ENCODE peak calls at places on chromosomes 13 and 19, in ten cellular contexts. O is body of pancreas, P is GM06990, B is HCT116, W is mesendoderm, U is endodermal cell, S is psoas muscle, R is tibial nerve, C is right atrium auricular region, M is K562. N is an unnamed sample. For H3K36me3 and H3K27me3, the result is how much of the 10 kb centered on the place peaks cover.

GRCh38 chr19:4425531-4425930 is 23.1 kb downstream of the CHAF1A start:
- DNase-seq in O (no peak), P (no peak), B (no peak), W (no peak), U (no peak), S (no peak), R (no peak), C (no peak), M (no peak), N (no peak)

GRCh38 chr19:17749912-17750317 is 1.4 kb upstream of the FCHO1 start:
- DNase-seq in O (no peak), P (no peak), B (no peak), W (no peak), U (no peak), S (no peak), R (no peak), C (no peak), M (peak), N (no peak)

GRCh38 chr13:84500016-84500415 is 617.7 kb upstream of the SLITRK1 start:
- DNase-seq in O (no peak), P (no peak), B (no peak), W (no peak), U (no peak), S (no peak), R (no peak), C (no peak), M (no peak), N (no peak)

GRCh38 chr13:109989686-109990085 is 203.3 kb upstream of the IRS2 start:
- DNase-seq in O (no peak), P (no peak), B (no peak), W (no peak), U (peak), S (no peak), R (no peak), C (peak), M (no peak), N (no peak)

GRCh38 chr19:38506723-38507550 is 73.4 kb downstream of the RYR1 start:
- DNase-seq in O (peak), P (peak), B (peak), W (peak), U (peak), S (peak), R (peak), C (peak), M (peak), N (peak)

GRCh38 chr19:16676101-16676798 is 15.3 kb downstream of the TMEM38A start:
- DNase-seq in O (no peak), P (no peak), B (no peak), W (no peak), U (no peak), S (no peak), R (no peak), C (no peak), M (no peak), N (no peak)

GRCh38 chr19:46030861-46031550 is 8.2 kb upstream of the PGLYRP1 start:
- DNase-seq in O (no peak), P (no peak), B (no peak), W (no peak), U (peak), S (no peak), R (no peak), C (peak), M (no peak), N (no peak)

GRCh38 chr13:100506600-100507422 is 81.8 kb downstream of the GGACT start:
- DNase-seq in O (no peak), P (no peak), B (no peak), W (no peak), U (no peak), S (no peak), R (no peak), C (no peak), M (no peak), N (no peak)

GRCh38 chr13:44263920-44264610 is 109.6 kb upstream of the SERP2 start:
- DNase-seq in O (no peak), P (no peak), B (no peak), W (no peak), U (no peak), S (no peak), R (no peak), C (no peak), M (no peak), N (no peak)

GRCh38 chr13:105774739-105775460 is 760.6 kb downstream of the EFNB2 start:
- DNase-seq in O (peak), P (no peak), B (peak), W (peak), U (peak), S (no peak), R (no peak), C (no peak), M (no peak), N (no peak)

GRCh38 chr13:45447050-45447661 is 17.6 kb upstream of the COG3 start:
- DNase-seq in O (peak), P (no peak), B (no peak), W (no peak), U (peak), S (no peak), R (no peak), C (no peak), M (no peak), N (no peak)

GRCh38 chr19:44847144-44848035 is 1.3 kb downstream of the NECTIN2 start:
- DNase-seq in O (peak), P (no peak), B (peak), W (peak), U (peak), S (peak), R (peak), C (peak), M (peak), N (no peak)

GRCh38 chr19:45745606-45746005 is 12.4 kb downstream of the MEIOSIN start:
- DNase-seq in O (no peak), P (no peak), B (no peak), W (no peak), U (no peak), S (no peak), R (no peak), C (no peak), M (no peak), N (no peak)

GRCh38 chr19:54325194-54325621 is 12.2 kb upstream of the LILRA5 start:
- DNase-seq in O (peak), P (peak), B (peak), W (peak), U (peak), S (no peak), R (peak), C (no peak), M (peak), N (peak)

GRCh38 chr19:33868821-33869412 is 72.2 kb downstream of the KCTD15 start:
- DNase-seq in O (peak), P (no peak), B (no peak), W (peak), U (peak), S (peak), R (no peak), C (no peak), M (no peak), N (no peak)

GRCh38 chr13:79512950-79513349 is 32.0 kb downstream of the NDFIP2 start:
- DNase-seq in O (peak), P (no peak), B (no peak), W (no peak), U (no peak), S (no peak), R (no peak), C (no peak), M (no peak), N (no peak)

GRCh38 chr19:52941941-52942370 is 18.7 kb upstream of the ZNF888 start:
- DNase-seq in O (peak), P (no peak), B (no peak), W (peak), U (peak), S (peak), R (peak), C (no peak), M (peak), N (no peak)

GRCh38 chr13:85666356-85666755 is 132.9 kb downstream of the SLITRK6 start:
- DNase-seq in O (no peak), P (no peak), B (no peak), W (peak), U (peak), S (no peak), R (no peak), C (no peak), M (no peak), N (no peak)

GRCh38 chr13:60509601-60510386 is 112.8 kb downstream of the TDRD3 start:
- DNase-seq in O (no peak), P (no peak), B (no peak), W (no peak), U (no peak), S (no peak), R (no peak), C (no peak), M (no peak), N (no peak)

GRCh38 chr13:94419304-94419943 is 60.1 kb downstream of the DCT start:
- DNase-seq in O (no peak), P (peak), B (no peak), W (no peak), U (no peak), S (no peak), R (no peak), C (no peak), M (peak), N (no peak)

DNA sequence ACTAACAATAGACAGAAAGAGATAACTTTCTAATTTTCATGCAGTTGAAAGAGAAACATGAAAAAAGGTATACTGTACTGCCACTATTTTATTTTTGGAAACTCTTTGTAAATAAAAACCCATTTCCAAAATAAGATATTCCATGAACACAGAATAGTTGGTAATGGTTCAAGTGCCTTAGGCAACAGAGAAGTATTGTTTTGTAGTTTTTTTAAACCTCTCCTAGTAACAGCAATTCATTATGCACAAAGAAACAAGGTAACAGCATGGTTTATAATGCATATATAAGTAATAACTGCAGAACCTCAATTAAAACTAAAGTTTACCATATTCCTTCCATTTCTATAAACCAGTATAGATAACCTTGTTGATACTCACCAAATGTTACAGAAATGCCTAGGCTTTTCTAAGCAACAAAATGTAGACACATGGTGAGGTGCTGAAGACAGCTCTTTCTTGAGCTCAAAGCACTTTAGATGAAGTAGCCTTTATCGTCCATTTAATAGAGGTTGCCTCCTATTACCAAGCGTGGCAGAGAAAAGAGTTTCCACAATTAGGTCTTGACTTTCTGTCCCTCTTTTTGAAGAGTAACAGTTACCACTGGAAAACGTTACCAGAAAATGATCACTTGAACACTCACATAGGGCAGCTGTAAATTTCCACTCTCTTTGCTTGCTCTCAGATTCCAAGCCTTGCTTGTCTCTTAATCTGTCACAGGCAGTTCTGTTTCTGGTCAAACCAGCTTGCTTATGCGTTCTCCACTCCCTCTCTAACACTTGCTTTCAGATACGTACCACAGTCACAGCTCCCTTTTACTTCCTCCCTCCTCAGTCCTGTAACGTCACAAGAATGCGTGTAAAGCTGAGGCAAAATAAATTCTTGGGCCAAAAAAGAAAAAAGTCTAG is 42.9 kb downstream of the CAB39L start:
- DNase-seq in O (peak), P (no peak), B (no peak), W (peak), U (no peak), S (no peak), R (peak), C (no peak), M (peak), N (no peak)
- H3K4me3 ChIP-seq in O (peak), P (no peak), B (no peak), W (no peak), U (no peak), S (peak), R (peak), C (peak), M (peak), N (no peak)

DNA sequence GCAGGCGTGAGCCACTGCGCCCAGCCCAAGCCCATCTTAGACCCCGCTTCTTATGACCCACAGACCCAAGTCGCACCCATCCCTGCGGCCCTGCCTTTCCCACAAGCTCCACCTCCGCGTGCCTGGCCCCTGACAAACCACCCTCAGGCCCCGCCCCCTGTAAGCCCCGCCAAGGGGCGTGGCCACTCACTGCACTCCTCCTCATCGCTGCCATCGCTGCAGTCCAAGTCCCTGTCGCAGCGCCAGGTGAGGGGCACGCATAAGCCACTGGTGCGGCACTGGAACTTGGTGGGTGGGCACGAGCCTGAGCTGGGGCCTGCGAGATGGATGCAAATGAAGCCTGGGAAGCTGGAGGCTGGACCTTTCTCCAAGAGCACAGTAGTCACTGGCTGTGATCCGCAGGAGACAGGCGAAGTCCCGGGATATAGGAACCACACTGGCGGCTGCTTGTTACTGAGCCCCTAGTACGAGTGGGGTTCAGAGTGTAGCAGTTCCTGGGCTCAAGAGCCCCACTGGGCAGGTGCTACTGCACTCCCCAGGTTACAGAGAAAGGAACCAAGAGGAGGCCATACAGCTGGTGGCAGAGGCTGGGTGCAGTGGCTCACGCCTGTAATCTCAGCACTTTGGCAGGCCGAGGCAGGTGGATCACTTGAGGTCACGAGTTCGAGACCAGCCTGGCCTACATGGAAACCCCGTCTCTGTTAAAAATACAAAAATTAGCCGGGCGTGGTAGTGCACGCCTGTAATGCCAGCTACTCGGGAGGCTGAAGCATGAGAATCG is 3.1 kb downstream of the CD320 start:
- DNase-seq in O (peak), P (no peak), B (peak), W (peak), U (peak), S (no peak), R (peak), C (peak), M (peak), N (no peak)
- H3K36me3 ChIP-seq in O (under half), P (under half), B (under half), W (under half), U (under half), S (under half), R (under half), C (under half), M (under half), N (under half)

GRCh38 chr19:41518141-41518540 is 57.8 kb upstream of the CEACAM21 start:
- DNase-seq in O (no peak), P (no peak), B (no peak), W (no peak), U (no peak), S (no peak), R (no peak), C (no peak), M (no peak), N (no peak)
- H3K27me3 ChIP-seq in O (under half), P (under half), B (half or more), W (under half), U (half or more), S (under half), R (under half), C (under half), M (under half), N (under half)

GRCh38 chr19:58380037-58380735 is 644 bp downstream of the ZNF837 start:
- DNase-seq in O (no peak), P (no peak), B (no peak), W (no peak), U (no peak), S (no peak), R (no peak), C (no peak), M (no peak), N (no peak)

GRCh38 chr19:58381460-58382220 is 810 bp upstream of the ZNF837 start:
- DNase-seq in O (no peak), P (no peak), B (no peak), W (no peak), U (peak), S (no peak), R (no peak), C (no peak), M (no peak), N (no peak)

GRCh38 chr19:58382997-58383603 is 2.3 kb upstream of the ZNF837 start:
- DNase-seq in O (no peak), P (no peak), B (no peak), W (no peak), U (peak), S (no peak), R (no peak), C (no peak), M (no peak), N (no peak)

GRCh38 chr19:58380736-58381459 is at the start of gene ZNF837:
- DNase-seq in O (peak), P (peak), B (peak), W (peak), U (peak), S (peak), R (peak), C (peak), M (peak), N (peak)

DNA sequence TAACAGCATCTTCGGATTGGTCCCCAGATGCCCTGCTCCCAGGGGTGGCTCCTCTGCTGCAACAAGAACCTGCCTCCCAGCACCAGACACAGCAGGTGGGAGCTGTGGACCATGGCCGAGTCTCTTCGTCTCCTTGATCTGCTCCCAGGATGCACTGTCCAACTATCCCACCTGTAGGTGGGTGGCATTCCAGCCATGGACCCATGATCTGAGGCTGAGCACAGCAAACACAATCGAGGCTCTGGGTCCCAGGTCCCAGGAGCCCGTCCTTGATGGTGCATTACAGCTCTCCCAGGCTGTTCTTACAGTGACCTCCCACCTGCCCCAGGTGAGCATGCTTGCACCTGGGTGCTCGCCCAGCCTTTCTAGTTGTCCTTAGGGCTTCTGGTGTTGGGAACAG is 1.6 kb downstream of the ZNF837 start:
- DNase-seq in O (no peak), P (no peak), B (no peak), W (no peak), U (no peak), S (no peak), R (no peak), C (no peak), M (no peak), N (no peak)
- H3K4me3 ChIP-seq in O (no peak), P (no peak), B (peak), W (no peak), U (peak), S (no peak), R (no peak), C (no peak), M (no peak), N (no peak)

GRCh38 chr19:10612515-10613119 is 12.7 kb upstream of the SLC44A2 start:
- DNase-seq in O (peak), P (no peak), B (no peak), W (no peak), U (no peak), S (peak), R (peak), C (peak), M (no peak), N (no peak)

GRCh38 chr19:10618846-10619245 is 6.5 kb upstream of the SLC44A2 start:
- DNase-seq in O (no peak), P (no peak), B (no peak), W (no peak), U (no peak), S (no peak), R (no peak), C (no peak), M (no peak), N (no peak)

GRCh38 chr19:10611907-10612306 is 13.4 kb upstream of the SLC44A2 start:
- DNase-seq in O (no peak), P (no peak), B (no peak), W (no peak), U (no peak), S (no peak), R (no peak), C (no peak), M (no peak), N (no peak)

GRCh38 chr19:10617409-10618121 is 7.8 kb upstream of the SLC44A2 start:
- DNase-seq in O (no peak), P (no peak), B (no peak), W (no peak), U (no peak), S (no peak), R (no peak), C (no peak), M (peak), N (no peak)

DNA sequence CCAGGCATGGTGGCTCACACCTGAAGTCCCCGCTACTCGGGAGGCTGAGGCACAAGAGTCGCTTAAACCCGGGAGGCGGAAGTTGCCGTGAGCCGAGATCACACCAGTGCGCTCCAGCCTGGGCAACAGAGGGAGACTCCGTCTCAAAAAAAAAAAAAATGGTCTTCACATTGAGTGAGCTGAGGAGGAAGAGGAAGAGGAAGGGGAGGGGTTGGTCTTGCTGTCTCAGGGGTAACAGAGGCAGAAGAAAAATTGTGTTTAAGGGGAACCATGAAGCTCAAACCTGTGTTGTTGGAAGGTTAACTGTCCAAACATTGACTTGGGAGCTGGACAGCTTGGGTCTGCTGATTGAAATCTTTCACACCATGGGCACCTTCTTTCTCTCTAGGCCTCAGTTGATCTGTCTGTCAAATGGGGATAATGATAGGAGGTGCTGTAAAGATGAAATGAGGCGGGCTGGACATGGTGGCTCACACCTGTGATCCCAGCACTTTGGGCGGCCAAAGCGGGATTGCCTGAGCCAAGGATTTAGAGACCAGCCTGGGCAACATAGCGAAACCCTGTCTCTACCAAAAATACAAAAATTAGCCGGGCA is 9.8 kb upstream of the SLC44A2 start:
- DNase-seq in O (no peak), P (no peak), B (no peak), W (no peak), U (no peak), S (no peak), R (no peak), C (no peak), M (no peak), N (no peak)
- H3K36me3 ChIP-seq in O (under half), P (under half), B (under half), W (under half), U (under half), S (under half), R (under half), C (under half), M (under half), N (under half)

GRCh38 chr13:36430247-36431203 is 1.8 kb upstream of the CCNA1 start:
- DNase-seq in O (peak), P (no peak), B (no peak), W (peak), U (peak), S (peak), R (no peak), C (no peak), M (no peak), N (no peak)
- H3K27me3 ChIP-seq in O (under half), P (under half), B (under half), W (under half), U (half or more), S (under half), R (under half), C (under half), M (under half), N (under half)

GRCh38 chr13:23432589-23432988 is 913 bp downstream of the SACS start:
- DNase-seq in O (no peak), P (no peak), B (no peak), W (no peak), U (peak), S (no peak), R (no peak), C (no peak), M (no peak), N (no peak)
- H3K4me3 ChIP-seq in O (peak), P (no peak), B (no peak), W (no peak), U (peak), S (peak), R (no peak), C (peak), M (no peak), N (no peak)

GRCh38 chr13:31138515-31138914 is 23.2 kb downstream of the HSPH1 start:
- DNase-seq in O (no peak), P (no peak), B (no peak), W (no peak), U (no peak), S (no peak), R (no peak), C (no peak), M (no peak), N (no peak)
- H3K36me3 ChIP-seq in O (under half), P (under half), B (half or more), W (under half), U (half or more), S (half or more), R (under half), C (half or more), M (half or more), N (under half)

N was measured in iPS DF 6.9.